ENCODE peak calls at places on chromosomes 13 and 19, in nine cellular contexts. O is heart right ventricle, U is breast epithelium, P is HCT116, L is adrenal gland, B is fibroblast of lung, J is IMR-90, W is uterus, A is tibial nerve. S is an unnamed sample. For H3K27me3, the result is how much of the 10 kb centered on the place peaks cover.

GRCh38 chr19:30036154-30037129 is 94.4 kb downstream of the URI1 start:
- DNase-seq in O (no peak), U (no peak), P (no peak), L (no peak), B (peak), J (peak), W (no peak), A (no peak), S (no peak)

GRCh38 chr19:54432144-54432738 is 16.8 kb upstream of the LENG8 start:
- DNase-seq in O (no peak), U (no peak), P (peak), L (no peak), B (no peak), J (no peak), W (no peak), A (no peak), S (peak)

GRCh38 chr19:41619018-41619571 is 7.8 kb downstream of the CEACAM4 start:
- DNase-seq in O (no peak), U (no peak), P (no peak), L (no peak), B (no peak), J (no peak), W (no peak), A (no peak), S (no peak)

GRCh38 chr13:104683789-104684188 is 1617.6 kb upstream of the SLC10A2 start:
- DNase-seq in O (no peak), U (no peak), P (no peak), L (no peak), B (no peak), J (no peak), W (no peak), A (no peak), S (peak)

GRCh38 chr19:43934055-43934984 is 762 bp downstream of the ZNF45 start:
- DNase-seq in O (no peak), U (no peak), P (no peak), L (no peak), B (peak), J (peak), W (no peak), A (no peak), S (peak)

GRCh38 chr19:18456974-18457373 is 19.0 kb upstream of the ISYNA1 start:
- DNase-seq in O (peak), U (no peak), P (no peak), L (peak), B (no peak), J (no peak), W (peak), A (peak), S (no peak)

GRCh38 chr19:17475541-17476115 is 5.3 kb downstream of the SLC27A1 start:
- DNase-seq in O (peak), U (peak), P (peak), L (peak), B (peak), J (peak), W (no peak), A (peak), S (peak)

GRCh38 chr13:28754698-28755545 is 36.2 kb upstream of the SLC46A3 start:
- DNase-seq in O (peak), U (no peak), P (peak), L (peak), B (no peak), J (peak), W (no peak), A (peak), S (no peak)

GRCh38 chr13:46172531-46172991 is 9.4 kb downstream of the LCP1 start:
- DNase-seq in O (no peak), U (no peak), P (no peak), L (no peak), B (no peak), J (no peak), W (no peak), A (no peak), S (no peak)

GRCh38 chr13:51027644-51028043 is 83.4 kb downstream of the C13orf42 start:
- DNase-seq in O (no peak), U (no peak), P (no peak), L (no peak), B (no peak), J (no peak), W (no peak), A (no peak), S (no peak)

GRCh38 chr13:101829484-101829883 is 377.0 kb downstream of the ITGBL1 start:
- DNase-seq in O (no peak), U (no peak), P (no peak), L (no peak), B (no peak), J (no peak), W (no peak), A (no peak), S (no peak)

GRCh38 chr13:112619730-112620639 is 32.0 kb upstream of the TUBGCP3 start:
- DNase-seq in O (no peak), U (no peak), P (peak), L (no peak), B (peak), J (no peak), W (no peak), A (no peak), S (peak)

GRCh38 chr13:28117689-28118377 is 17.5 kb upstream of the FLT3 start:
- DNase-seq in O (peak), U (no peak), P (no peak), L (peak), B (no peak), J (no peak), W (no peak), A (peak), S (no peak)

GRCh38 chr19:10406191-10406590 is 2.8 kb upstream of the CDC37 start:
- DNase-seq in O (no peak), U (no peak), P (no peak), L (no peak), B (no peak), J (no peak), W (no peak), A (no peak), S (no peak)

GRCh38 chr13:51802601-51803000 is 1.4 kb downstream of the DHRS12 start:
- DNase-seq in O (no peak), U (no peak), P (no peak), L (no peak), B (no peak), J (no peak), W (no peak), A (no peak), S (no peak)

GRCh38 chr19:1450735-1451669 is 1.1 kb downstream of the APC2 start:
- DNase-seq in O (no peak), U (no peak), P (no peak), L (no peak), B (no peak), J (no peak), W (no peak), A (no peak), S (no peak)

GRCh38 chr13:51804295-51805172 is 571 bp upstream of the DHRS12 start:
- DNase-seq in O (no peak), U (no peak), P (no peak), L (peak), B (no peak), J (no peak), W (no peak), A (peak), S (no peak)

GRCh38 chr13:106802917-106803316 is 235.0 kb upstream of the ARGLU1 start:
- DNase-seq in O (no peak), U (no peak), P (no peak), L (no peak), B (no peak), J (no peak), W (no peak), A (no peak), S (no peak)

GRCh38 chr13:93900735-93901134 is 578.7 kb downstream of the DCT start:
- DNase-seq in O (no peak), U (no peak), P (no peak), L (no peak), B (no peak), J (peak), W (no peak), A (no peak), S (no peak)

GRCh38 chr19:33264881-33265445 is 37.4 kb downstream of the CEBPA start:
- DNase-seq in O (no peak), U (no peak), P (no peak), L (no peak), B (no peak), J (no peak), W (no peak), A (no peak), S (no peak)

GRCh38 chr19:55432355-55432959 is 10.6 kb downstream of the SHISA7 start:
- DNase-seq in O (no peak), U (no peak), P (no peak), L (no peak), B (no peak), J (no peak), W (no peak), A (no peak), S (no peak)

GRCh38 chr13:98976941-98977340 is 923 bp downstream of the DOCK9 start:
- DNase-seq in O (no peak), U (no peak), P (no peak), L (no peak), B (peak), J (peak), W (no peak), A (no peak), S (no peak)

GRCh38 chr13:102347490-102347889 is 54.4 kb downstream of the FGF14 start:
- DNase-seq in O (no peak), U (no peak), P (no peak), L (no peak), B (no peak), J (no peak), W (no peak), A (no peak), S (no peak)

GRCh38 chr13:35086667-35087066 is 144.6 kb downstream of the NBEA start:
- DNase-seq in O (no peak), U (no peak), P (peak), L (no peak), B (peak), J (no peak), W (no peak), A (no peak), S (peak)

GRCh38 chr19:50728084-50728737 is 5.0 kb downstream of the CLEC11A start:
- DNase-seq in O (peak), U (peak), P (no peak), L (peak), B (peak), J (peak), W (peak), A (peak), S (no peak)

GRCh38 chr19:42397315-42398166 is 7.4 kb upstream of the CNFN start:
- DNase-seq in O (no peak), U (no peak), P (no peak), L (no peak), B (no peak), J (no peak), W (no peak), A (no peak), S (no peak)

GRCh38 chr13:51324714-51325440 is 14.6 kb upstream of the SERPINE3 start:
- DNase-seq in O (no peak), U (no peak), P (no peak), L (no peak), B (no peak), J (no peak), W (no peak), A (no peak), S (no peak)

GRCh38 chr13:39263531-39263930 is 225.3 kb downstream of the NHLRC3 start:
- DNase-seq in O (no peak), U (no peak), P (no peak), L (no peak), B (no peak), J (no peak), W (no peak), A (no peak), S (no peak)

GRCh38 chr19:3458595-3459284 is 21.6 kb downstream of the SMIM24 start:
- DNase-seq in O (no peak), U (no peak), P (no peak), L (no peak), B (peak), J (peak), W (peak), A (peak), S (no peak)

GRCh38 chr19:5454743-5455142 is 474 bp upstream of the ZNRF4 start:
- DNase-seq in O (no peak), U (no peak), P (no peak), L (no peak), B (no peak), J (no peak), W (no peak), A (no peak), S (no peak)

GRCh38 chr19:3692141-3693029 is 7.9 kb downstream of the PIP5K1C start:
- DNase-seq in O (no peak), U (no peak), P (no peak), L (no peak), B (no peak), J (no peak), W (no peak), A (no peak), S (no peak)

GRCh38 chr13:59103004-59103768 is 1060.5 kb downstream of the DIAPH3 start:
- DNase-seq in O (no peak), U (no peak), P (no peak), L (no peak), B (peak), J (peak), W (no peak), A (no peak), S (no peak)

GRCh38 chr19:2059422-2060201 is 8.6 kb upstream of the MKNK2 start:
- DNase-seq in O (peak), U (peak), P (peak), L (peak), B (peak), J (peak), W (peak), A (no peak), S (peak)

GRCh38 chr13:75482820-75483079 is 781 bp upstream of the TBC1D4 start:
- DNase-seq in O (no peak), U (no peak), P (no peak), L (no peak), B (no peak), J (no peak), W (no peak), A (no peak), S (no peak)

GRCh38 chr19:15433519-15434069 is 14.8 kb upstream of the AKAP8L start:
- DNase-seq in O (no peak), U (no peak), P (no peak), L (no peak), B (no peak), J (no peak), W (no peak), A (no peak), S (no peak)
- H3K4me3 ChIP-seq in O (peak), U (peak), P (peak), L (no peak), B (peak), J (peak), W (peak), A (peak), S (peak)

GRCh38 chr13:63954683-63955082 is 2539.0 kb upstream of the PCDH20 start:
- DNase-seq in O (no peak), U (no peak), P (no peak), L (no peak), B (no peak), J (no peak), W (no peak), A (no peak), S (no peak)
- TF ChIP-seq CTCF in O (no peak), U (no peak), P (no peak), L (no peak), B (no peak), J (no peak), W (no peak), A (no peak), S (no peak)

DNA sequence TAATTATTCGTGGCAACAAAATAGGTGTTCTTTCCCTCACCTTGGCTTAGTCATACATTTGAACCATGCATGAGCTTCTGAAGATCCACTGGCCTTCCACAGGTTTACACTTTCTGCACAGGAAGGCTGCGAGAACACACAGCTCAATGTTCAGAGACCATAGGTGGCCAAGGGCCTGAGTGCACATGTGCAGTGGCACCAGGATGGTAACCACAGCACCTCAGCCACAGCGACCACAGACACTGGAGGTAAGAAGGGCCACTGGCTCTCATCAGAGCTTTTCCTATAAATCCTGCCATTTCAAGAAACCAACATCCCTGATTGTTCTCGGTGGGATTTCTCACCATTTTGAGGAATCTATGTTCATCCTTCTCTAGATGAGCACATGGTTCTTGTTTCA is 1.6 kb downstream of the DCLK1 start:
- DNase-seq in O (no peak), U (no peak), P (no peak), L (no peak), B (no peak), J (no peak), W (no peak), A (no peak), S (no peak)
- H3K27me3 ChIP-seq in O (under half), U (under half), P (under half), L (under half), B (under half), J (under half), W (under half), A (under half), S (under half)

GRCh38 chr19:15430526-15431120 is 11.8 kb upstream of the AKAP8L start:
- DNase-seq in O (no peak), U (no peak), P (no peak), L (no peak), B (no peak), J (no peak), W (no peak), A (no peak), S (no peak)

GRCh38 chr19:15431396-15432017 is 12.7 kb upstream of the AKAP8L start:
- DNase-seq in O (no peak), U (no peak), P (no peak), L (no peak), B (no peak), J (no peak), W (no peak), A (no peak), S (no peak)

GRCh38 chr19:15429825-15430467 is 11.2 kb upstream of the AKAP8L start:
- DNase-seq in O (no peak), U (no peak), P (no peak), L (no peak), B (no peak), J (no peak), W (no peak), A (no peak), S (no peak)

GRCh38 chr19:15432018-15432494 is 13.3 kb upstream of the AKAP8L start:
- DNase-seq in O (no peak), U (no peak), P (no peak), L (no peak), B (no peak), J (no peak), W (no peak), A (no peak), S (no peak)

GRCh38 chr19:15432629-15433518 is 14.1 kb upstream of the AKAP8L start:
- DNase-seq in O (peak), U (peak), P (peak), L (peak), B (peak), J (peak), W (peak), A (peak), S (peak)
- H3K4me3 ChIP-seq in O (peak), U (peak), P (peak), L (peak), B (peak), J (peak), W (peak), A (peak), S (peak)

DNA sequence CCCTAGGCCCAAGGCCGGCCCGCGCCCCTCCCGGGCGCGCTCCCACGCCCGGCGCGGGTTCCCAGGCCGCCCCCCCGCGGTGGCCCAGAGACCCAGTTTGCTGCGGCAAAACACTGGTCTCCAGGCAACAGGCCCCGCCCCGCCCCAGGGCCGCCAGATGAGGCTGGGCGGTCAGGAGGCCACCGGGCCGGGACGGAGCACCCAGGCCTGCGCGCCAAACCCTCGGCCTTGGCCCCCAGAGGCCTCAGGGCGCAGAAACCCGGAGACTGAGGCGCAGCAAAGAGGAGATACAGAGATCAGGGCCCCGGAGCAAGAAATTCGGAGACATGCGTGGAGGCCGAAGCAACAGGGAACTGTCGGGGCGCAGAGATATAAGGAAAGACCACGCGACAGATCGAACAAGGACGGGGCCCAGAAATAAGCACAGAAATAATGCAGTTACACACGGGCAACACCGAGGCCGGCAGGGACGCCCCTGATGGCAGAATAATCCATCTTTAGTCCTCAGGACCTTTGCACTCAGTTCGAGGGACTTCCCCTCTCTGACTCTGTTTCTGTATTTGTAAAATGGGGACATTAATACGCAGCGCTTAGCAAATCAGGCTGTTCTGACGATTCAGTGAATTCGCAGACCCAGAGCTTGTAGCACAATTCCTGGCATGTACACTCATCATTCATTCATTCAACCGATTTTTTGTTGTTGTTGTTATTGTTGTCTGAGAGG is 20.8 kb upstream of the ERCC1 start:
- DNase-seq in O (peak), U (peak), P (no peak), L (peak), B (peak), J (peak), W (peak), A (peak), S (no peak)
- TF ChIP-seq CTCF in O (no peak), U (no peak), P (no peak), L (no peak), B (no peak), J (peak), W (no peak), A (no peak), S (no peak)

GRCh38 chr19:28619842-28620429 is 593.0 kb downstream of the UQCRFS1 start:
- DNase-seq in O (no peak), U (no peak), P (no peak), L (no peak), B (no peak), J (no peak), W (no peak), A (no peak), S (no peak)
- H3K27me3 ChIP-seq in O (under half), U (under half), P (under half), L (under half), B (under half), J (under half), W (under half), A (under half), S (under half)

S was measured in bronchial epithelial cell.